ENCODE peak calls at places on chromosomes 1 and 21, in five cellular contexts. G, B, N, F and O are unnamed samples.

GRCh38 chr1:31482478-31483011 is 69.5 kb downstream of the SERINC2 start:
- DNase-seq in G (no peak), B (no peak), N (no peak), F (no peak), O (no peak)

GRCh38 chr21:42580793-42581201 is 67.1 kb downstream of the SLC37A1 start:
- DNase-seq in G (no peak), B (no peak), N (no peak), F (peak), O (no peak)

GRCh38 chr1:91591175-91591968 is 90.7 kb downstream of the CDC7 start:
- DNase-seq in G (no peak), B (no peak), N (no peak), F (no peak), O (no peak)

GRCh38 chr1:58345215-58346075 is 201.1 kb downstream of the OMA1 start:
- DNase-seq in G (no peak), B (no peak), N (no peak), F (no peak), O (no peak)

GRCh38 chr1:6007318-6008083 is 15.3 kb upstream of the NPHP4 start:
- DNase-seq in G (no peak), B (no peak), N (no peak), F (peak), O (peak)

GRCh38 chr1:3014041-3014440 is 7.2 kb upstream of the ACTRT2 start:
- DNase-seq in G (no peak), B (no peak), N (no peak), F (no peak), O (peak)

GRCh38 chr1:209875510-209875909 is 47.7 kb downstream of the UTP25 start:
- DNase-seq in G (no peak), B (no peak), N (no peak), F (no peak), O (no peak)

GRCh38 chr1:53346007-53346813 is 18.3 kb upstream of the LRP8 start:
- DNase-seq in G (no peak), B (no peak), N (no peak), F (peak), O (peak)

GRCh38 chr1:17207046-17207445 is 2.1 kb downstream of the PADI1 start:
- DNase-seq in G (peak), B (no peak), N (no peak), F (no peak), O (no peak)

GRCh38 chr1:22851517-22851916 is 121.1 kb downstream of the LACTBL1 start:
- DNase-seq in G (no peak), B (no peak), N (no peak), F (no peak), O (no peak)